ENCODE peak calls at places on chromosomes 12 and 14, in seven cellular contexts. O is fibroblast of pulmonary artery, R is lower leg skin, F is Calu3, S is Panc1, V is RWPE1, P is progenitor cell of endocrine pancreas. H is an unnamed sample.

GRCh38 chr12:79926951-79927350 is 7.9 kb downstream of the PPP1R12A start:
- DNase-seq in R (no peak), O (no peak), S (no peak), P (no peak), F (no peak), V (no peak), H (no peak)

GRCh38 chr12:106841471-106842302 is 67.2 kb downstream of the RIC8B start:
- DNase-seq in V (peak; percentile 49), R (peak; percentile 22), P (no peak), S (no peak), F (peak; percentile 60), O (peak; percentile 72), H (peak; percentile 27)

GRCh38 chr12:81573228-81573627 is 185.9 kb downstream of the PPFIA2 start:
- DNase-seq in V (no peak), O (peak; percentile 21), S (no peak), F (no peak), P (no peak), R (no peak), H (peak; percentile 63)

GRCh38 chr12:67920432-67920831 is 68.8 kb upstream of the IFNG-AS1 start:
- DNase-seq in F (peak; percentile 12), S (no peak), P (no peak), V (peak; percentile 62), O (no peak), R (no peak), H (peak; percentile 56)

GRCh38 chr14:100406505-100407131 is 83.5 kb downstream of the SLC25A47 start:
- DNase-seq in R (peak; percentile 31), F (peak; percentile 13), V (peak; percentile 36), S (no peak), P (no peak), O (peak; percentile 17), H (peak; percentile 51)

GRCh38 chr14:85535916-85536834 is 6.2 kb downstream of the FLRT2 start:
- DNase-seq in S (no peak), O (peak; percentile 76), V (peak; percentile 56), R (no peak), F (no peak), P (no peak), H (peak; percentile 48)

GRCh38 chr14:61328629-61329262 is 7.4 kb downstream of the PRKCH start:
- DNase-seq in R (no peak), V (no peak), F (no peak), S (no peak), P (no peak), O (no peak), H (no peak)

GRCh38 chr14:22039938-22040780 is 366.5 kb upstream of the OR4E1 start:
- DNase-seq in V (no peak), F (peak; percentile 24), S (no peak), R (no peak), P (no peak), O (peak; percentile 0), H (no peak)

GRCh38 chr14:105143451-105144230 is 24.9 kb downstream of the JAG2 start:
- DNase-seq in R (no peak), S (no peak), F (no peak), P (no peak), O (no peak), V (no peak), H (no peak)

GRCh38 chr14:98974113-98974512 is 297.9 kb downstream of the BCL11B start:
- DNase-seq in O (no peak), V (no peak), F (peak; percentile 50), R (no peak), P (no peak), S (no peak), H (no peak)

GRCh38 chr12:43336962-43337555 is 214.9 kb downstream of the ADAMTS20 start:
- DNase-seq in V (peak; percentile 25), F (no peak), P (no peak), O (peak; percentile 72), S (no peak), R (no peak), H (peak; percentile 27)

GRCh38 chr12:20800160-20800559 is 10.3 kb upstream of the SLCO1B3 start:
- DNase-seq in P (no peak), O (no peak), S (no peak), F (no peak), R (no peak), V (no peak), H (no peak)

GRCh38 chr12:23510484-23510883 is 439.0 kb downstream of the SOX5 start:
- DNase-seq in O (no peak), V (no peak), R (no peak), F (no peak), S (no peak), P (no peak), H (no peak)

GRCh38 chr14:68306265-68306933 is 486.5 kb downstream of the ZFP36L1 start:
- DNase-seq in F (no peak), R (no peak), V (no peak), O (no peak), S (no peak), P (no peak), H (no peak)

GRCh38 chr14:35534130-35534883 is at the start of gene INSM2:
- DNase-seq in S (no peak), R (no peak), V (no peak), O (peak; percentile 21), P (peak; percentile 11), F (peak; percentile 2), H (no peak)

GRCh38 chr12:77115471-77115870 is 50.1 kb upstream of the E2F7 start:
- DNase-seq in O (no peak), F (no peak), V (no peak), S (no peak), R (no peak), P (no peak), H (no peak)

GRCh38 chr12:72790273-72790672 is 518.1 kb downstream of the TRHDE start:
- DNase-seq in R (no peak), O (no peak), V (no peak), F (no peak), S (no peak), P (no peak), H (no peak)

GRCh38 chr14:68685419-68686211 is 107.3 kb downstream of the ZFP36L1 start:
- DNase-seq in V (peak; percentile 88), S (no peak), O (peak; percentile 66), F (peak; percentile 51), R (no peak), P (no peak), H (peak; percentile 92)

GRCh38 chr14:69464829-69465228 is 19.7 kb upstream of the PLEKHD1 start:
- DNase-seq in R (no peak), P (no peak), V (peak; percentile 73), S (no peak), O (peak; percentile 80), F (peak; percentile 72), H (peak; percentile 95)

GRCh38 chr12:2864198-2864597 is 7.4 kb upstream of the TEX52 start:
- DNase-seq in R (no peak), F (no peak), S (no peak), P (no peak), O (no peak), V (no peak), H (no peak)

GRCh38 chr14:49816844-49817243 is 35.7 kb downstream of the NEMF start:
- DNase-seq in V (no peak), S (no peak), F (no peak), R (no peak), O (no peak), P (no peak), H (no peak)
- TF ChIP-seq CTCF in V (no peak), S (no peak), F (no peak), R (no peak), O (no peak), P (no peak), H (no peak)

DNA sequence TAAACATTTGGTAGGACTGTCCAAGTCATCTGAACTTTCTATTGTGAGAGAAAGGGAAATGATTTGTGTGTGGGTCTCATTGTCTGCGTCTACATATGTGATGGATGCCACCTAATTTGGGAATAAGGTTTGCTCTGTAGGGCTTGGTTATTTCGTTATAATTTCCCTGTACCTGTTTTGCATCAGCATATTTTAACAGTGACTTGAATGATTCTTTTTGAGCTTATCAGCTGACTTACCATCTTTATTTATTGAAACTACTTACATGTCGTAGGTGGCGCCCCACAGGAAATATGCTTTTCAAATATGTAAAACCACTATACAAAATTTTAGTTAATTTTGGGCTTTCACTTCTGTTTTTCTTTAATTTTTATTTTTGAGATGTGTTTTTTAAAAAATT is 56.5 kb upstream of the BCAT1 start:
- DNase-seq in S (no peak), R (no peak), O (no peak), P (no peak), F (no peak), V (no peak), H (no peak)
- TF ChIP-seq CTCF in S (no peak), R (no peak), O (no peak), P (no peak), F (no peak), V (no peak), H (no peak)

DNA sequence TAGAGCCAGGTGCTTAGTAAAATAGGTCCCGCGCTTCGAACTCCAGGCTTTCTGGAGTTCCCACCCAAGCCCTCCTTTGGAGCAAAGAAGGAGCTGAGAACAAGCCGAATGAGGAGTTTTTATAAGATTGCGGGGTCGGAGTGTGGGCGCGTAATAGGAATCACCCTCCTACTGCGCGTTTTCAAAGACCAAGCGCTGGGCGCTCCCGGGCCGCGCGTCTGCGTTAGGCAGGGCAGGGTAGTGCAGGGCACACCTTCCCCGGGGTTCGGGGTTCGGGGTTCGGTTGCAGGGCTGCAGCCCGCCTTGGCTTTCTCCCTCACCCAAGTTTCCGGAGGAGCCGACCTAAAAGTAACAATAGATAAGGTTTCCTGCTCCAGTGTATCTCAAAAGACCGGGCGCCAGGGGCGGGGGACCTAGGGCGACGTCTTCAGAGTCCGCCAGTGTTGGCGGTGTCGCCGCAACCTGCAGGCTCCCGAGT is 3.6 kb downstream of the SSTR1 start:
- DNase-seq in R (no peak), V (no peak), O (peak; percentile 11), S (no peak), F (no peak), P (no peak), H (no peak)
- TF ChIP-seq CTCF in R (no peak), V (no peak), O (no peak), S (no peak), F (no peak), P (no peak), H (no peak)

GRCh38 chr12:121274036-121274763 is 22.3 kb downstream of the CAMKK2 start:
- DNase-seq in F (no peak), V (no peak), P (no peak), O (no peak), R (no peak), S (no peak), H (no peak)

GRCh38 chr12:121282072-121282742 is 14.3 kb downstream of the CAMKK2 start:
- DNase-seq in S (no peak), O (no peak), P (no peak), R (no peak), V (no peak), F (no peak), H (no peak)

GRCh38 chr12:121279507-121279915 is 17.0 kb downstream of the CAMKK2 start:
- DNase-seq in R (no peak), S (no peak), O (peak; percentile 57), V (no peak), F (no peak), P (no peak), H (no peak)

GRCh38 chr12:121277367-121277744 is 19.2 kb downstream of the CAMKK2 start:
- DNase-seq in R (no peak), O (no peak), V (no peak), P (no peak), S (no peak), F (no peak), H (no peak)

GRCh38 chr12:121278450-121279375 is 17.8 kb downstream of the CAMKK2 start:
- DNase-seq in F (peak; percentile 39), R (peak; percentile 46), P (no peak), S (no peak), O (peak; percentile 93), V (no peak), H (peak; percentile 36)
- TF ChIP-seq CTCF in F (no peak), R (no peak), P (no peak), S (no peak), O (no peak), V (no peak), H (no peak)

GRCh38 chr12:53180931-53181645 is 363 bp upstream of the CSAD start:
- DNase-seq in O (peak; percentile 70), F (peak; percentile 79), P (peak; percentile 77), S (no peak), V (peak; percentile 81), R (peak; percentile 42), H (peak; percentile 58)
- TF ChIP-seq CTCF in O (no peak), F (no peak), P (no peak), S (no peak), V (no peak), R (no peak), H (no peak)